ENCODE peak calls at places on chromosomes 11 and 22, in eight cellular contexts. One of them, this sample, is unnamed.
A peak's percentile ranks its signal among the peaks of the same experiment; 100 is the strongest.

GRCh38 chr11:67372232-67372992 is 986 bp downstream of the CLCF1 start:
- DNase-seq in lung: no peak
- DNase-seq in vagina: no peak
- DNase-seq in PC-3: no peak
- DNase-seq in brain microvascular endothelial cell: no peak
- DNase-seq in left ventricle myocardium inferior: no peak
- DNase-seq in mammary epithelial cell: no peak
- DNase-seq in CD4-positive, alpha-beta T cell: no peak
- DNase-seq in this sample: no peak

GRCh38 chr22:46815896-46816721 is 53.7 kb downstream of the TBC1D22A start:
- DNase-seq in lung: no peak
- DNase-seq in vagina: no peak
- DNase-seq in PC-3: peak; percentile 10
- DNase-seq in brain microvascular endothelial cell: no peak
- DNase-seq in left ventricle myocardium inferior: no peak
- DNase-seq in mammary epithelial cell: no peak
- DNase-seq in CD4-positive, alpha-beta T cell: no peak
- DNase-seq in this sample: no peak

GRCh38 chr11:120119121-120119520 is 18.8 kb downstream of the TRIM29 start:
- DNase-seq in lung: no peak
- DNase-seq in vagina: no peak
- DNase-seq in PC-3: no peak
- DNase-seq in brain microvascular endothelial cell: no peak
- DNase-seq in left ventricle myocardium inferior: no peak
- DNase-seq in mammary epithelial cell: no peak
- DNase-seq in CD4-positive, alpha-beta T cell: no peak
- DNase-seq in this sample: no peak

GRCh38 chr11:117239295-117239694 is 6.8 kb downstream of the RNF214 start:
- DNase-seq in lung: no peak
- DNase-seq in vagina: no peak
- DNase-seq in PC-3: peak; percentile 96
- DNase-seq in brain microvascular endothelial cell: peak; percentile 95
- DNase-seq in left ventricle myocardium inferior: no peak
- DNase-seq in mammary epithelial cell: peak; percentile 78
- DNase-seq in CD4-positive, alpha-beta T cell: no peak
- DNase-seq in this sample: peak; percentile 56

GRCh38 chr11:1513326-1514296 is 27.0 kb upstream of the MOB2 start:
- DNase-seq in lung: no peak
- DNase-seq in vagina: no peak
- DNase-seq in PC-3: no peak
- DNase-seq in brain microvascular endothelial cell: no peak
- DNase-seq in left ventricle myocardium inferior: peak; percentile 12
- DNase-seq in mammary epithelial cell: no peak
- DNase-seq in CD4-positive, alpha-beta T cell: no peak
- DNase-seq in this sample: no peak

GRCh38 chr11:110711776-110712642 is at the start of gene ARHGAP20:
- DNase-seq in lung: peak; percentile 68
- DNase-seq in vagina: no peak
- DNase-seq in PC-3: peak; percentile 12
- DNase-seq in brain microvascular endothelial cell: peak; percentile 38
- DNase-seq in left ventricle myocardium inferior: peak; percentile 55
- DNase-seq in mammary epithelial cell: peak; percentile 28
- DNase-seq in CD4-positive, alpha-beta T cell: no peak
- DNase-seq in this sample: no peak

GRCh38 chr11:68840661-68841653 is 759 bp downstream of the CPT1A start:
- DNase-seq in lung: peak; percentile 62
- DNase-seq in vagina: no peak
- DNase-seq in PC-3: peak; percentile 59
- DNase-seq in brain microvascular endothelial cell: no peak
- DNase-seq in left ventricle myocardium inferior: peak; percentile 59
- DNase-seq in mammary epithelial cell: no peak
- DNase-seq in CD4-positive, alpha-beta T cell: no peak
- DNase-seq in this sample: peak; percentile 13

GRCh38 chr11:62611705-62612365 is 740 bp downstream of the EML3 start:
- DNase-seq in lung: peak; percentile 71
- DNase-seq in vagina: no peak
- DNase-seq in PC-3: peak; percentile 52
- DNase-seq in brain microvascular endothelial cell: no peak
- DNase-seq in left ventricle myocardium inferior: peak; percentile 57
- DNase-seq in mammary epithelial cell: peak; percentile 50
- DNase-seq in CD4-positive, alpha-beta T cell: no peak
- DNase-seq in this sample: peak; percentile 39

GRCh38 chr11:12179019-12179418 is 68.6 kb downstream of the MICAL2 start:
- DNase-seq in lung: peak; percentile 68
- DNase-seq in vagina: no peak
- DNase-seq in PC-3: no peak
- DNase-seq in brain microvascular endothelial cell: no peak
- DNase-seq in left ventricle myocardium inferior: no peak
- DNase-seq in mammary epithelial cell: no peak
- DNase-seq in CD4-positive, alpha-beta T cell: no peak
- DNase-seq in this sample: no peak

GRCh38 chr22:22164541-22165272 is 79.9 kb upstream of the VPREB1 start:
- DNase-seq in lung: no peak
- DNase-seq in vagina: no peak
- DNase-seq in PC-3: no peak
- DNase-seq in brain microvascular endothelial cell: no peak
- DNase-seq in left ventricle myocardium inferior: no peak
- DNase-seq in mammary epithelial cell: no peak
- DNase-seq in CD4-positive, alpha-beta T cell: no peak
- DNase-seq in this sample: no peak

GRCh38 chr22:44845796-44846720 is 93.7 kb downstream of the ARHGAP8 start:
- DNase-seq in lung: no peak
- DNase-seq in vagina: no peak
- DNase-seq in PC-3: no peak
- DNase-seq in brain microvascular endothelial cell: no peak
- DNase-seq in left ventricle myocardium inferior: no peak
- DNase-seq in mammary epithelial cell: no peak
- DNase-seq in CD4-positive, alpha-beta T cell: no peak
- DNase-seq in this sample: no peak

GRCh38 chr22:44846726-44847275 is 94.4 kb downstream of the ARHGAP8 start:
- DNase-seq in lung: no peak
- DNase-seq in vagina: no peak
- DNase-seq in PC-3: no peak
- DNase-seq in brain microvascular endothelial cell: no peak
- DNase-seq in left ventricle myocardium inferior: no peak
- DNase-seq in mammary epithelial cell: no peak
- DNase-seq in CD4-positive, alpha-beta T cell: no peak
- DNase-seq in this sample: no peak

GRCh38 chr22:44847892-44848291 is 95.5 kb downstream of the ARHGAP8 start:
- DNase-seq in lung: no peak
- DNase-seq in vagina: no peak
- DNase-seq in PC-3: no peak
- DNase-seq in brain microvascular endothelial cell: no peak
- DNase-seq in left ventricle myocardium inferior: no peak
- DNase-seq in mammary epithelial cell: no peak
- DNase-seq in CD4-positive, alpha-beta T cell: no peak
- DNase-seq in this sample: no peak

GRCh38 chr22:44847380-44847779 is 95.0 kb downstream of the ARHGAP8 start:
- DNase-seq in lung: no peak
- DNase-seq in vagina: no peak
- DNase-seq in PC-3: no peak
- DNase-seq in brain microvascular endothelial cell: no peak
- DNase-seq in left ventricle myocardium inferior: no peak
- DNase-seq in mammary epithelial cell: no peak
- DNase-seq in CD4-positive, alpha-beta T cell: no peak
- DNase-seq in this sample: no peak

GRCh38 chr22:44845191-44845590 is 92.8 kb downstream of the ARHGAP8 start:
- DNase-seq in lung: no peak
- DNase-seq in vagina: no peak
- DNase-seq in PC-3: no peak
- DNase-seq in brain microvascular endothelial cell: no peak
- DNase-seq in left ventricle myocardium inferior: no peak
- DNase-seq in mammary epithelial cell: no peak
- DNase-seq in CD4-positive, alpha-beta T cell: no peak
- DNase-seq in this sample: no peak
- H3K27ac ChIP-seq in lung: no peak overlapping the region
- H3K27ac ChIP-seq in vagina: no peak overlapping the region
- H3K27ac ChIP-seq in PC-3: no peak overlapping the region
- H3K27ac ChIP-seq in brain microvascular endothelial cell: no peak overlapping the region
- H3K27ac ChIP-seq in left ventricle myocardium inferior: no peak overlapping the region
- H3K27ac ChIP-seq in mammary epithelial cell: no peak overlapping the region
- H3K27ac ChIP-seq in CD4-positive, alpha-beta T cell: no peak overlapping the region
- H3K27ac ChIP-seq in this sample: no peak overlapping the region

GRCh38 chr11:8933931-8934330 is 1.2 kb upstream of the C11orf16 start:
- DNase-seq in lung: no peak
- DNase-seq in vagina: no peak
- DNase-seq in PC-3: no peak
- DNase-seq in brain microvascular endothelial cell: no peak
- DNase-seq in left ventricle myocardium inferior: no peak
- DNase-seq in mammary epithelial cell: no peak
- DNase-seq in CD4-positive, alpha-beta T cell: no peak
- DNase-seq in this sample: no peak

GRCh38 chr11:8932564-8933180 is at the start of gene C11orf16:
- DNase-seq in lung: no peak
- DNase-seq in vagina: no peak
- DNase-seq in PC-3: no peak
- DNase-seq in brain microvascular endothelial cell: no peak
- DNase-seq in left ventricle myocardium inferior: no peak
- DNase-seq in mammary epithelial cell: no peak
- DNase-seq in CD4-positive, alpha-beta T cell: no peak
- DNase-seq in this sample: no peak

GRCh38 chr11:8927233-8927632 is 5.5 kb downstream of the C11orf16 start:
- DNase-seq in lung: no peak
- DNase-seq in vagina: no peak
- DNase-seq in PC-3: no peak
- DNase-seq in brain microvascular endothelial cell: no peak
- DNase-seq in left ventricle myocardium inferior: no peak
- DNase-seq in mammary epithelial cell: no peak
- DNase-seq in CD4-positive, alpha-beta T cell: no peak
- DNase-seq in this sample: no peak

GRCh38 chr11:8928981-8929615 is 3.6 kb downstream of the C11orf16 start:
- DNase-seq in lung: no peak
- DNase-seq in vagina: no peak
- DNase-seq in PC-3: no peak
- DNase-seq in brain microvascular endothelial cell: no peak
- DNase-seq in left ventricle myocardium inferior: no peak
- DNase-seq in mammary epithelial cell: peak; percentile 48
- DNase-seq in CD4-positive, alpha-beta T cell: no peak
- DNase-seq in this sample: peak; percentile 37

GRCh38 chr11:8930456-8931175 is 2.1 kb downstream of the C11orf16 start:
- DNase-seq in lung: no peak
- DNase-seq in vagina: no peak
- DNase-seq in PC-3: no peak
- DNase-seq in brain microvascular endothelial cell: no peak
- DNase-seq in left ventricle myocardium inferior: no peak
- DNase-seq in mammary epithelial cell: no peak
- DNase-seq in CD4-positive, alpha-beta T cell: no peak
- DNase-seq in this sample: no peak
- TF ChIP-seq CTCF in lung: no peak
- TF ChIP-seq CTCF in vagina: no peak
- TF ChIP-seq CTCF in PC-3: no peak
- TF ChIP-seq CTCF in brain microvascular endothelial cell: no peak
- TF ChIP-seq CTCF in left ventricle myocardium inferior: no peak
- TF ChIP-seq CTCF in mammary epithelial cell: no peak
- TF ChIP-seq CTCF in CD4-positive, alpha-beta T cell: no peak
- TF ChIP-seq CTCF in this sample: no peak

DNA sequence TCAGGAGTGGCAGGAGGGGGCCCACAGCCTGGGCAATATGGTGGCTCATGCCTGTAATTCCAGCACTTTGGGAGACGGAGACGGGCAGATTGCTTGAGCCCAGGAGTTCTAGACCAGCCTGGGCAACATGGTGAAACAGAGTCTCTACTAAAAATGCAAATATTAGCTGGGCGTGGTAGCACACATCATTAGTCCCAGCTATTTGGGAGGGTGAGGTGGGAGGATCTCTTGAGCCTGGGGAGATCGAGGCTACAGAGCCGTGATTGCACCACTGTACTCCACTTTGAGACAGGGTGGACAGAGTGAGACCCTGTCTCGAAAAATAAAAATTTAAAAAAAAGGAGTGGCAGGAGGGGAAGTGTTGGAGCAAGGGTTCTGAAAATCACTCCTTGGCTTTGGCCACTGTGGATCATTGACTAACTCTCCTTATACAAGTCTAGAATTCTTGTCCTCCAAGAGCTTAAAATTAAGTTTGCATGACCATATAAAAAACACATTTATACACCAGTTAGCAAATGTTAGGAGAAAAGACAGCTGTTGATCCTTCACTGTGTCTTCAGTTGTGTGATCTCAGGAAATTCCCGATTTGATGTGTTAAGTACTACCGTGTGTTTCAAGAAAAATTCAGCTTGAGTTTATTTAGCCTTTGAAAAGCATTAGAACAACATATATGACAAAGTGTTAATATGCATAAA is 2.3 kb upstream of the WEE1 start:
- DNase-seq in lung: no peak
- DNase-seq in vagina: no peak
- DNase-seq in PC-3: no peak
- DNase-seq in brain microvascular endothelial cell: no peak
- DNase-seq in left ventricle myocardium inferior: no peak
- DNase-seq in mammary epithelial cell: no peak
- DNase-seq in CD4-positive, alpha-beta T cell: no peak
- DNase-seq in this sample: no peak
- H3K27ac ChIP-seq in lung: no peak overlapping the region
- H3K27ac ChIP-seq in vagina: peak overlapping the region; percentile 99
- H3K27ac ChIP-seq in PC-3: no peak overlapping the region
- H3K27ac ChIP-seq in brain microvascular endothelial cell: no peak overlapping the region
- H3K27ac ChIP-seq in left ventricle myocardium inferior: no peak overlapping the region
- H3K27ac ChIP-seq in mammary epithelial cell: peak overlapping the region; percentile 6
- H3K27ac ChIP-seq in CD4-positive, alpha-beta T cell: no peak overlapping the region
- H3K27ac ChIP-seq in this sample: peak overlapping the region; percentile 100

GRCh38 chr22:35407352-35407751 is 7.4 kb downstream of the MCM5 start:
- DNase-seq in lung: no peak
- DNase-seq in vagina: no peak
- DNase-seq in PC-3: no peak
- DNase-seq in brain microvascular endothelial cell: no peak
- DNase-seq in left ventricle myocardium inferior: no peak
- DNase-seq in mammary epithelial cell: no peak
- DNase-seq in CD4-positive, alpha-beta T cell: no peak
- DNase-seq in this sample: no peak

GRCh38 chr22:35413624-35414023 is 13.7 kb downstream of the MCM5 start:
- DNase-seq in lung: no peak
- DNase-seq in vagina: no peak
- DNase-seq in PC-3: no peak
- DNase-seq in brain microvascular endothelial cell: no peak
- DNase-seq in left ventricle myocardium inferior: no peak
- DNase-seq in mammary epithelial cell: no peak
- DNase-seq in CD4-positive, alpha-beta T cell: no peak
- DNase-seq in this sample: no peak

GRCh38 chr22:35409783-35410662 is 10.1 kb downstream of the MCM5 start:
- DNase-seq in lung: peak; percentile 41
- DNase-seq in vagina: no peak
- DNase-seq in PC-3: no peak
- DNase-seq in brain microvascular endothelial cell: no peak
- DNase-seq in left ventricle myocardium inferior: no peak
- DNase-seq in mammary epithelial cell: no peak
- DNase-seq in CD4-positive, alpha-beta T cell: no peak
- DNase-seq in this sample: no peak

GRCh38 chr22:35410663-35411034 is 10.7 kb downstream of the MCM5 start:
- DNase-seq in lung: no peak
- DNase-seq in vagina: no peak
- DNase-seq in PC-3: no peak
- DNase-seq in brain microvascular endothelial cell: no peak
- DNase-seq in left ventricle myocardium inferior: no peak
- DNase-seq in mammary epithelial cell: no peak
- DNase-seq in CD4-positive, alpha-beta T cell: no peak
- DNase-seq in this sample: no peak

DNA sequence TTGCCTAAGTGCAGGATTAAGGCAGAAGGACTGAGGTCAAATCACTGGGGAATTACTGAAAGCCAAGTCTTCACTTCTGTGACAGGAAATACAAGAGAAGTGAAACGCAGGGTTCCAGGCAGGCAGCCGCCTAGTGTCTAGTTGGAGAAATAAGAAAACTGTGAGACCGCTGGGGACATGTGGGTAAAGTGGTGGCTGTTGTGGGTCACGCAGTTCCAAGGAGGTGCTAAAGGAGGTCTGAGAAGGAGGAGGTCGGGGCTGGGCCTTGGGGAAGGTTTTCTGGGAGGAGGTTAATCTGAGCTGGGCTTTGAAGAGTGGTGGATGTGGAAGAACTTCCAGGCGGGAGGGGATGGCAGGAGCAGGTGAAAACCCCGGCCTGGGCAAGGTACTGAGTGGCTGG is 11.2 kb downstream of the MCM5 start:
- DNase-seq in lung: no peak
- DNase-seq in vagina: no peak
- DNase-seq in PC-3: no peak
- DNase-seq in brain microvascular endothelial cell: no peak
- DNase-seq in left ventricle myocardium inferior: no peak
- DNase-seq in mammary epithelial cell: no peak
- DNase-seq in CD4-positive, alpha-beta T cell: no peak
- DNase-seq in this sample: no peak
- TF ChIP-seq CTCF in lung: no peak
- TF ChIP-seq CTCF in vagina: no peak
- TF ChIP-seq CTCF in PC-3: no peak
- TF ChIP-seq CTCF in brain microvascular endothelial cell: no peak
- TF ChIP-seq CTCF in left ventricle myocardium inferior: peak; percentile 22
- TF ChIP-seq CTCF in mammary epithelial cell: no peak
- TF ChIP-seq CTCF in CD4-positive, alpha-beta T cell: no peak
- TF ChIP-seq CTCF in this sample: no peak